ENCODE peak calls at places on chromosomes 6 and 20, in seven cellular contexts. One of them, this sample, is unnamed.

GRCh38 chr6:106102034-106102433 is 15.9 kb downstream of the PRDM1 start:
- DNase-seq in EL: no peak
- DNase-seq in GM23248: no peak
- DNase-seq in head of caudate nucleus: no peak
- DNase-seq in neural crest cell: no peak
- DNase-seq in WERI-Rb-1: no peak
- DNase-seq in left lung: no peak
- DNase-seq in this sample: peak; percentile 68

GRCh38 chr6:166119116-166119911 is 48.3 kb downstream of the TBXT start:
- DNase-seq in head of caudate nucleus: no peak
- DNase-seq in EL: no peak
- DNase-seq in left lung: no peak
- DNase-seq in GM23248: no peak
- DNase-seq in neural crest cell: no peak
- DNase-seq in WERI-Rb-1: no peak
- DNase-seq in this sample: no peak

GRCh38 chr20:52972965-52973819 is 1.0 kb downstream of the TSHZ2 start:
- DNase-seq in head of caudate nucleus: no peak
- DNase-seq in WERI-Rb-1: no peak
- DNase-seq in left lung: no peak
- DNase-seq in GM23248: peak; percentile 56
- DNase-seq in neural crest cell: peak; percentile 11
- DNase-seq in EL: no peak
- DNase-seq in this sample: no peak

GRCh38 chr6:130020106-130020851 is 1.9 kb downstream of the L3MBTL3 start:
- DNase-seq in GM23248: peak; percentile 59
- DNase-seq in head of caudate nucleus: peak; percentile 18
- DNase-seq in WERI-Rb-1: peak; percentile 14
- DNase-seq in neural crest cell: peak; percentile 9
- DNase-seq in EL: peak; percentile 26
- DNase-seq in left lung: peak; percentile 43
- DNase-seq in this sample: no peak

GRCh38 chr20:49448917-49449316 is 33.6 kb downstream of the KCNB1 start:
- DNase-seq in GM23248: no peak
- DNase-seq in left lung: no peak
- DNase-seq in head of caudate nucleus: no peak
- DNase-seq in WERI-Rb-1: no peak
- DNase-seq in neural crest cell: no peak
- DNase-seq in EL: no peak
- DNase-seq in this sample: no peak

GRCh38 chr6:56767892-56768531 is 125.3 kb upstream of the DST start:
- DNase-seq in WERI-Rb-1: no peak
- DNase-seq in neural crest cell: no peak
- DNase-seq in head of caudate nucleus: no peak
- DNase-seq in GM23248: no peak
- DNase-seq in EL: no peak
- DNase-seq in left lung: no peak
- DNase-seq in this sample: no peak

GRCh38 chr20:38150595-38151170 is 14.4 kb downstream of the TGM2 start:
- DNase-seq in WERI-Rb-1: no peak
- DNase-seq in left lung: no peak
- DNase-seq in head of caudate nucleus: no peak
- DNase-seq in neural crest cell: no peak
- DNase-seq in GM23248: no peak
- DNase-seq in EL: no peak
- DNase-seq in this sample: no peak

GRCh38 chr20:45098096-45098773 is 2.7 kb downstream of the KCNS1 start:
- DNase-seq in EL: no peak
- DNase-seq in head of caudate nucleus: peak; percentile 54
- DNase-seq in neural crest cell: peak; percentile 38
- DNase-seq in GM23248: peak; percentile 63
- DNase-seq in WERI-Rb-1: peak; percentile 55
- DNase-seq in left lung: no peak
- DNase-seq in this sample: no peak

GRCh38 chr6:105519954-105520353 is 117.1 kb upstream of the PREP start:
- DNase-seq in EL: no peak
- DNase-seq in left lung: no peak
- DNase-seq in head of caudate nucleus: no peak
- DNase-seq in GM23248: no peak
- DNase-seq in WERI-Rb-1: no peak
- DNase-seq in neural crest cell: no peak
- DNase-seq in this sample: no peak

GRCh38 chr20:3785240-3786125 is 1.1 kb downstream of the CENPB start:
- DNase-seq in GM23248: peak; percentile 61
- DNase-seq in WERI-Rb-1: no peak
- DNase-seq in head of caudate nucleus: no peak
- DNase-seq in EL: peak; percentile 49
- DNase-seq in neural crest cell: no peak
- DNase-seq in left lung: no peak
- DNase-seq in this sample: no peak

GRCh38 chr6:120202878-120203277 is 853.3 kb upstream of the MAN1A1 start:
- DNase-seq in left lung: no peak
- DNase-seq in neural crest cell: no peak
- DNase-seq in EL: no peak
- DNase-seq in WERI-Rb-1: no peak
- DNase-seq in GM23248: no peak
- DNase-seq in head of caudate nucleus: no peak
- DNase-seq in this sample: no peak

GRCh38 chr20:8242827-8243764 is 111.0 kb downstream of the PLCB1 start:
- DNase-seq in WERI-Rb-1: no peak
- DNase-seq in EL: no peak
- DNase-seq in left lung: no peak
- DNase-seq in neural crest cell: no peak
- DNase-seq in head of caudate nucleus: no peak
- DNase-seq in GM23248: peak; percentile 23
- DNase-seq in this sample: no peak

GRCh38 chr20:5316188-5317158 is at the start of gene PROKR2:
- DNase-seq in GM23248: peak; percentile 4
- DNase-seq in EL: peak; percentile 4
- DNase-seq in head of caudate nucleus: no peak
- DNase-seq in left lung: no peak
- DNase-seq in WERI-Rb-1: peak; percentile 58
- DNase-seq in neural crest cell: peak; percentile 38
- DNase-seq in this sample: no peak

GRCh38 chr6:3749390-3749978 is 2.0 kb downstream of the PXDC1 start:
- DNase-seq in head of caudate nucleus: no peak
- DNase-seq in left lung: peak; percentile 54
- DNase-seq in EL: no peak
- DNase-seq in GM23248: no peak
- DNase-seq in WERI-Rb-1: peak; percentile 42
- DNase-seq in neural crest cell: no peak
- DNase-seq in this sample: no peak

GRCh38 chr6:14117158-14118090 is at the start of gene CD83:
- DNase-seq in GM23248: peak; percentile 69
- DNase-seq in EL: peak; percentile 81
- DNase-seq in head of caudate nucleus: peak; percentile 60
- DNase-seq in left lung: peak; percentile 78
- DNase-seq in neural crest cell: peak; percentile 28
- DNase-seq in WERI-Rb-1: peak; percentile 79
- DNase-seq in this sample: peak; percentile 60

GRCh38 chr6:132715204-132715603 is 1.3 kb upstream of the VNN1 start:
- DNase-seq in WERI-Rb-1: peak; percentile 23
- DNase-seq in left lung: no peak
- DNase-seq in head of caudate nucleus: peak; percentile 80
- DNase-seq in GM23248: peak; percentile 87
- DNase-seq in EL: peak; percentile 65
- DNase-seq in neural crest cell: peak; percentile 16
- DNase-seq in this sample: peak; percentile 66

GRCh38 chr6:104527311-104527710 is 332.4 kb downstream of the HACE1 start:
- DNase-seq in GM23248: no peak
- DNase-seq in neural crest cell: no peak
- DNase-seq in WERI-Rb-1: no peak
- DNase-seq in left lung: no peak
- DNase-seq in EL: no peak
- DNase-seq in head of caudate nucleus: peak; percentile 50
- DNase-seq in this sample: peak; percentile 47

GRCh38 chr6:23174781-23175361 is 605.5 kb downstream of the HDGFL1 start:
- DNase-seq in GM23248: peak; percentile 92
- DNase-seq in WERI-Rb-1: no peak
- DNase-seq in neural crest cell: no peak
- DNase-seq in EL: peak; percentile 93
- DNase-seq in left lung: no peak
- DNase-seq in head of caudate nucleus: no peak
- DNase-seq in this sample: no peak

GRCh38 chr6:148678682-148679081 is 68.1 kb upstream of the UST start:
- DNase-seq in EL: no peak
- DNase-seq in left lung: no peak
- DNase-seq in GM23248: no peak
- DNase-seq in head of caudate nucleus: no peak
- DNase-seq in neural crest cell: no peak
- DNase-seq in WERI-Rb-1: no peak
- DNase-seq in this sample: no peak

GRCh38 chr6:29816030-29816429 is 11.6 kb upstream of the HLA-G start:
- DNase-seq in head of caudate nucleus: no peak
- DNase-seq in WERI-Rb-1: no peak
- DNase-seq in left lung: no peak
- DNase-seq in neural crest cell: no peak
- DNase-seq in GM23248: no peak
- DNase-seq in EL: peak; percentile 18
- DNase-seq in this sample: no peak

GRCh38 chr20:16940701-16941100 is 192.5 kb downstream of the OTOR start:
- DNase-seq in left lung: no peak
- DNase-seq in EL: no peak
- DNase-seq in head of caudate nucleus: no peak
- DNase-seq in neural crest cell: no peak
- DNase-seq in GM23248: no peak
- DNase-seq in WERI-Rb-1: no peak
- DNase-seq in this sample: no peak

This sample was measured in putamen.